ENCODE peak calls at places on chromosomes 11 and 22, in five cellular contexts. X is body of pancreas, L is GM12878, Y is right atrium auricular region, J is left ventricle myocardium inferior. Q is an unnamed sample.

GRCh38 chr22:21681566-21682370 is 16.0 kb downstream of the PPIL2 start:
- DNase-seq in L (no peak), Y (no peak), J (no peak), X (peak; percentile 50), Q (no peak)

GRCh38 chr22:35044607-35045390 is 21.2 kb upstream of the ISX start:
- DNase-seq in L (no peak), Y (no peak), J (no peak), X (no peak), Q (no peak)

GRCh38 chr22:50305393-50305657 is 2.1 kb downstream of the PLXNB2 start:
- DNase-seq in J (no peak), X (no peak), L (no peak), Y (no peak), Q (no peak)

GRCh38 chr11:125304111-125304639 is 139.6 kb downstream of the PKNOX2 start:
- DNase-seq in X (no peak), L (no peak), J (no peak), Y (no peak), Q (no peak)

GRCh38 chr11:746289-747175 is 732 bp upstream of the TALDO1 start:
- DNase-seq in X (peak; percentile 53), L (no peak), Y (no peak), J (no peak), Q (no peak)

GRCh38 chr11:100445231-100445735 is 241.8 kb upstream of the ARHGAP42 start:
- DNase-seq in J (no peak), L (no peak), Y (no peak), X (peak; percentile 72), Q (no peak)

GRCh38 chr11:63897459-63898156 is 19.4 kb downstream of the RCOR2 start:
- DNase-seq in J (no peak), X (no peak), L (no peak), Y (no peak), Q (no peak)

GRCh38 chr11:9691865-9692264 is 28.0 kb downstream of the SWAP70 start:
- DNase-seq in J (no peak), X (no peak), Y (no peak), L (no peak), Q (no peak)

GRCh38 chr11:16098827-16099226 is 257.5 kb downstream of the SOX6 start:
- DNase-seq in X (no peak), Y (no peak), L (no peak), J (no peak), Q (no peak)

GRCh38 chr11:1656061-1656441 is 26.5 kb downstream of the KRTAP5-5 start:
- DNase-seq in J (no peak), X (no peak), Y (no peak), L (no peak), Q (no peak)

GRCh38 chr11:35304393-35304790 is 115.0 kb downstream of the SLC1A2 start:
- DNase-seq in X (no peak), L (no peak), J (no peak), Y (no peak), Q (no peak)

GRCh38 chr11:9771126-9771624 is 107.3 kb downstream of the SWAP70 start:
- DNase-seq in X (no peak), J (no peak), L (no peak), Y (no peak), Q (no peak)

GRCh38 chr11:125053167-125053566 is 9.9 kb upstream of the SLC37A2 start:
- DNase-seq in L (no peak), Y (no peak), X (no peak), J (no peak), Q (no peak)

GRCh38 chr22:49267996-49268395 is 559.7 kb downstream of the BRD1 start:
- DNase-seq in Y (no peak), X (no peak), J (no peak), L (no peak), Q (no peak)

GRCh38 chr11:114090225-114090624 is 30.7 kb downstream of the ZBTB16 start:
- DNase-seq in X (no peak), Y (no peak), J (no peak), L (no peak), Q (no peak)

GRCh38 chr22:30866811-30867271 is 101.7 kb downstream of the MORC2 start:
- DNase-seq in J (no peak), X (no peak), Y (no peak), L (no peak), Q (no peak)

DNA sequence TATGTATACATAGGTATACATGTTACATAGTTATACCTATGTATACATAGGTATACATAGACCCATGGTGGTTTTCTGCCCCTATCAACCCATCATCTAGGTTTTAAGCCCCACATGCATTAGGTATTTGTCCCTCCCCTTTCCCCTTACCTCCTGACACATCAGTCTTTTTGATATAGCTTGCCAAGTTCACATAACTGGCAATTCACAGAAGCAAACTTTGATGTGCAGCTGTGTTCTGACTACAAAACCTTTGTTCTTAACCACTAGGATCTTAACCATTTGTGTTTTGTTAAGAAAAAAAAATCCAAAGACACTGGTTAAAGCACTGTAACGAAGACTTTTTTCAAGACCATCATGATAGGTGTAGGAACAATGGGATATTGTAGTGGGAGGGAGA is 42.9 kb upstream of the SLC5A1 start:
- DNase-seq in J (no peak), X (no peak), Y (no peak), L (no peak), Q (no peak)
- H3K4me1 ChIP-seq in J (no peaks in the 10 kb centered on the region), X (no peaks in the 10 kb centered on the region), Y (no peaks in the 10 kb centered on the region), L (no peaks in the 10 kb centered on the region), Q (no peaks in the 10 kb centered on the region)

GRCh38 chr11:69495441-69496201 is 14.2 kb downstream of the LINC01488 start:
- DNase-seq in Y (no peak), L (no peak), J (peak; percentile 6), X (no peak), Q (no peak)

GRCh38 chr11:69494851-69495250 is 13.4 kb downstream of the LINC01488 start:
- DNase-seq in L (no peak), X (no peak), J (peak; percentile 11), Y (no peak), Q (no peak)

GRCh38 chr11:69496631-69497220 is 15.3 kb downstream of the LINC01488 start:
- DNase-seq in J (peak; percentile 13), L (no peak), X (no peak), Y (no peak), Q (no peak)

GRCh38 chr11:69497221-69497787 is 15.8 kb downstream of the LINC01488 start:
- DNase-seq in L (no peak), Y (peak; percentile 92), X (peak; percentile 84), J (peak; percentile 89), Q (peak; percentile 89)

DNA sequence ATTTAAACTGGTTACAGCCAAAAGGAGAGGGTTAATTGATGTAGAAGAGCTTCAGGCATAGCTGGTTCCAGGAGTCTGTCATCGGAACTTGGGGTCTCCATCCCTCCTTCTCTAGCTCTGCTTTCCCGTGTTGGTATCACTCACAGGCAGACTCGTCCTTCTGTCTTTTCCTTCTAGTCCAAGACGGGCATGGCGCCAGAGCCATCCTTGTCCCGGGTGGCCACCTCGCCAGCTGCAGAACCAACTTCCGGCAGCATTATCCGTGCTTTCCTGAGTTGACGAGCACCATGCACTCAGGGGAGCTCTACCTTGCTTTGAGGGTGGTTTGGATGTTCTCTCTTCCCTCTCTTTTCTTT is 14.7 kb downstream of the LINC01488 start:
- DNase-seq in L (no peak), Y (no peak), X (no peak), J (peak; percentile 14), Q (no peak)
- H3K27ac ChIP-seq in L (no peak overlapping the region), Y (peak overlapping the region; percentile 72), X (peak overlapping the region; percentile 79), J (peak overlapping the region; percentile 94), Q (peak overlapping the region; percentile 73)

GRCh38 chr11:59249535-59249934 is 36.8 kb upstream of the MPEG1 start:
- DNase-seq in X (no peak), J (no peak), Y (no peak), L (no peak), Q (no peak)
- H3K4me1 ChIP-seq in X (no peaks in the 10 kb centered on the region), J (peaks cover 16% of the 10 kb centered on the region), Y (no peaks in the 10 kb centered on the region), L (no peaks in the 10 kb centered on the region), Q (peaks cover 3% of the 10 kb centered on the region)

GRCh38 chr11:72625746-72626636 is 48.2 kb downstream of the PDE2A start:
- DNase-seq in L (no peak), X (peak; percentile 80), Y (no peak), J (peak; percentile 75), Q (no peak)
- H3K27ac ChIP-seq in L (no peak overlapping the region), X (peak overlapping the region; percentile 4), Y (peak overlapping the region; percentile 84), J (peak overlapping the region; percentile 85), Q (peak overlapping the region; percentile 45)

GRCh38 chr11:65473275-65473860 is 25.5 kb upstream of the MALAT1 start:
- DNase-seq in J (no peak), X (no peak), L (no peak), Y (no peak), Q (no peak)
- H3K4me1 ChIP-seq in J (peaks cover 73% of the 10 kb centered on the region), X (peaks cover 50% of the 10 kb centered on the region), L (peaks cover 31% of the 10 kb centered on the region), Y (no peaks in the 10 kb centered on the region), Q (peaks cover 3% of the 10 kb centered on the region)

GRCh38 chr22:25742918-25743708 is 1.1 kb downstream of the MYO18B start:
- DNase-seq in J (no peak), Y (no peak), X (no peak), L (no peak), Q (no peak)
- H3K27ac ChIP-seq in J (peak overlapping the region; percentile 91), Y (peak overlapping the region; percentile 88), X (no peak overlapping the region), L (no peak overlapping the region), Q (no peak overlapping the region)

GRCh38 chr22:47691152-47691895 is 928.9 kb downstream of the TBC1D22A start:
- DNase-seq in X (no peak), J (no peak), Y (no peak), L (no peak), Q (no peak)
- H3K4me1 ChIP-seq in X (no peaks in the 10 kb centered on the region), J (no peaks in the 10 kb centered on the region), Y (no peaks in the 10 kb centered on the region), L (no peaks in the 10 kb centered on the region), Q (no peaks in the 10 kb centered on the region)

GRCh38 chr11:46698597-46698996 is 1.8 kb downstream of the ARHGAP1 start:
- DNase-seq in L (no peak), Y (no peak), X (no peak), J (no peak), Q (no peak)

GRCh38 chr11:46695345-46696211 is 4.8 kb downstream of the ARHGAP1 start:
- DNase-seq in L (no peak), X (no peak), J (no peak), Y (no peak), Q (no peak)

GRCh38 chr11:46697723-46698122 is 2.7 kb downstream of the ARHGAP1 start:
- DNase-seq in L (no peak), J (no peak), Y (no peak), X (no peak), Q (no peak)

GRCh38 chr11:46696212-46696558 is 4.2 kb downstream of the ARHGAP1 start:
- DNase-seq in X (peak; percentile 31), Y (no peak), J (peak; percentile 81), L (no peak), Q (no peak)

GRCh38 chr11:46697303-46697702 is 3.1 kb downstream of the ARHGAP1 start:
- DNase-seq in Y (no peak), J (peak; percentile 43), X (peak; percentile 50), L (no peak), Q (no peak)
- H3K27ac ChIP-seq in Y (peak overlapping the region; percentile 94), J (peak overlapping the region; percentile 96), X (no peak overlapping the region), L (no peak overlapping the region), Q (peak overlapping the region; percentile 61)

DNA sequence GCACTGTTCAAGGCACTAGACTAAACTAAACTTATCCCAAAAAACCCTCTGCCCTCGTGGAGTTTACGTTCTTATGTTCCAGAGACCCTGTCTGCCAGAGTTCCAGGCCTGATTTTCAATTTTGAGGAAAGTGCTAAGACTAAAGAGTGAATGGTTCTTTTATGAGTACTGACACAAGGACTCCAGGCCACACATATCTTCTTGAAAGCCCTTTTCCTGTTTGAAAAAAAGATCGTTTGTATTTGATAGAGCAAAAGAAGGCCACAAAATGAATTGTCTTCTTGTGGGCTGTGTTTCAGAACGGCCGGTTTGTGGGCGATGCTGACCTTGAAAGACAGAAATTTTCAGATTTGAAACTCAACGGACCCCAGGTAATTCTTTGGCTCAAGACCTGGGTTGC is 32.1 kb downstream of the CTNND1 start:
- DNase-seq in X (no peak), J (no peak), L (no peak), Y (no peak), Q (no peak)
- H3K4me1 ChIP-seq in X (peaks cover 56% of the 10 kb centered on the region), J (peaks cover 84% of the 10 kb centered on the region), L (peaks cover 31% of the 10 kb centered on the region), Y (no peaks in the 10 kb centered on the region), Q (peaks cover 10% of the 10 kb centered on the region)

Q was measured in lung.